ENCODE peak calls at places on chromosomes 13 and 19, in seven cellular contexts. B is MCF 10A, J is A549, G is AG04450, N is natural killer cell, P is left lung, T is endothelial cell. O is an unnamed sample.

GRCh38 chr13:27194895-27195764 is 23.5 kb upstream of the USP12 start:
- DNase-seq in B (peak; percentile 93), J (peak; percentile 88), G (no peak), N (no peak), P (no peak), T (no peak), O (no peak)

GRCh38 chr13:50386527-50387123 is 371.4 kb downstream of the KCNRG start:
- DNase-seq in B (no peak), J (no peak), G (peak; percentile 67), N (no peak), P (no peak), T (no peak), O (no peak)

GRCh38 chr13:111472559-111473460 is 152.4 kb downstream of the TEX29 start:
- DNase-seq in B (no peak), J (no peak), G (no peak), N (no peak), P (no peak), T (no peak), O (no peak)

GRCh38 chr19:13086341-13086740 is 16.3 kb downstream of the LYL1 start:
- DNase-seq in B (no peak), J (no peak), G (no peak), N (no peak), P (no peak), T (no peak), O (no peak)

GRCh38 chr19:29273000-29273691 is 60.2 kb upstream of the UQCRFS1 start:
- DNase-seq in B (no peak), J (peak; percentile 52), G (no peak), N (no peak), P (no peak), T (no peak), O (no peak)

GRCh38 chr13:66660013-66660804 is 569.9 kb downstream of the PCDH9 start:
- DNase-seq in B (peak; percentile 27), J (peak; percentile 61), G (no peak), N (no peak), P (no peak), T (no peak), O (peak; percentile 4)

GRCh38 chr13:46475586-46475991 is 77.4 kb upstream of the LRCH1 start:
- DNase-seq in B (peak; percentile 63), J (no peak), G (no peak), N (no peak), P (no peak), T (no peak), O (no peak)

GRCh38 chr13:49587311-49587847 is 2.0 kb upstream of the RCBTB1 start:
- DNase-seq in B (peak; percentile 43), J (no peak), G (no peak), N (no peak), P (no peak), T (no peak), O (no peak)

GRCh38 chr19:17510220-17510993 is 1.0 kb upstream of the PGLS start:
- DNase-seq in B (peak; percentile 24), J (no peak), G (no peak), N (no peak), P (no peak), T (no peak), O (no peak)

GRCh38 chr13:75299913-75300862 is 181.8 kb downstream of the TBC1D4 start:
- DNase-seq in B (peak; percentile 2), J (no peak), G (no peak), N (no peak), P (no peak), T (no peak), O (no peak)

GRCh38 chr13:29484236-29484635 is 111.3 kb downstream of the SLC7A1 start:
- DNase-seq in B (no peak), J (no peak), G (no peak), N (no peak), P (no peak), T (no peak), O (no peak)

GRCh38 chr19:11971045-11971444 is 6.2 kb downstream of the ZNF763 start:
- DNase-seq in B (no peak), J (no peak), G (no peak), N (no peak), P (no peak), T (no peak), O (no peak)

GRCh38 chr13:97757807-97758206 is 195.7 kb upstream of the IPO5 start:
- DNase-seq in B (no peak), J (no peak), G (no peak), N (no peak), P (no peak), T (no peak), O (no peak)

GRCh38 chr19:4638330-4638729 is 986 bp upstream of the TNFAIP8L1 start:
- DNase-seq in B (no peak), J (no peak), G (no peak), N (no peak), P (no peak), T (peak; percentile 39), O (no peak)

GRCh38 chr19:48616041-48616436 is 1.2 kb upstream of the FAM83E start:
- DNase-seq in B (no peak), J (no peak), G (no peak), N (no peak), P (peak; percentile 81), T (no peak), O (no peak)

GRCh38 chr19:48999481-49000325 is 6.0 kb downstream of the RUVBL2 start:
- DNase-seq in B (peak; percentile 69), J (peak; percentile 85), G (peak; percentile 43), N (peak; percentile 42), P (no peak), T (peak; percentile 83), O (peak; percentile 60)

GRCh38 chr19:44823373-44823698 is 14.4 kb downstream of the BCAM start:
- DNase-seq in B (no peak), J (no peak), G (no peak), N (no peak), P (no peak), T (no peak), O (no peak)

GRCh38 chr19:1171755-1172352 is 2.2 kb downstream of the SBNO2 start:
- DNase-seq in B (no peak), J (no peak), G (no peak), N (no peak), P (peak; percentile 73), T (no peak), O (no peak)

GRCh38 chr13:110336108-110336507 is 29.0 kb downstream of the COL4A2 start:
- DNase-seq in B (no peak), J (no peak), G (no peak), N (no peak), P (no peak), T (no peak), O (no peak)

GRCh38 chr13:108915095-108915633 is 285.8 kb downstream of the MYO16 start:
- DNase-seq in B (peak; percentile 49), J (peak; percentile 49), G (peak; percentile 27), N (no peak), P (no peak), T (no peak), O (peak; percentile 32)

GRCh38 chr13:98525452-98525851 is 51.5 kb downstream of the STK24 start:
- DNase-seq in B (no peak), J (no peak), G (no peak), N (no peak), P (no peak), T (no peak), O (no peak)

GRCh38 chr13:113627136-113627535 is 30.9 kb downstream of the ATP4B start:
- DNase-seq in B (no peak), J (no peak), G (no peak), N (no peak), P (no peak), T (no peak), O (no peak)

GRCh38 chr13:80413611-80414010 is 72.7 kb upstream of the SPRY2 start:
- DNase-seq in B (no peak), J (no peak), G (no peak), N (no peak), P (no peak), T (no peak), O (no peak)

GRCh38 chr13:80408270-80408669 is 67.3 kb upstream of the SPRY2 start:
- DNase-seq in B (no peak), J (peak; percentile 3), G (no peak), N (no peak), P (no peak), T (no peak), O (no peak)
- TF ChIP-seq CTCF in B (no peak), J (no peak), G (no peak), N (no peak), P (no peak), T (no peak), O (no peak)

GRCh38 chr19:16066611-16067104 is 9.6 kb upstream of the TPM4 start:
- DNase-seq in B (peak; percentile 88), J (peak; percentile 79), G (no peak), N (no peak), P (no peak), T (no peak), O (peak; percentile 77)
- TF ChIP-seq CTCF in B (no peak), J (peak; percentile 30), G (peak; percentile 18), N (peak; percentile 34), P (peak; percentile 39), T (no peak), O (peak; percentile 71)

GRCh38 chr13:51935326-51936171 is 73.8 kb downstream of the CCDC70 start:
- DNase-seq in B (peak; percentile 50), J (peak; percentile 29), G (no peak), N (no peak), P (no peak), T (peak; percentile 55), O (no peak)
- TF ChIP-seq CTCF in B (peak; percentile 29), J (peak; percentile 17), G (peak; percentile 27), N (no peak), P (no peak), T (no peak), O (peak; percentile 11)

DNA sequence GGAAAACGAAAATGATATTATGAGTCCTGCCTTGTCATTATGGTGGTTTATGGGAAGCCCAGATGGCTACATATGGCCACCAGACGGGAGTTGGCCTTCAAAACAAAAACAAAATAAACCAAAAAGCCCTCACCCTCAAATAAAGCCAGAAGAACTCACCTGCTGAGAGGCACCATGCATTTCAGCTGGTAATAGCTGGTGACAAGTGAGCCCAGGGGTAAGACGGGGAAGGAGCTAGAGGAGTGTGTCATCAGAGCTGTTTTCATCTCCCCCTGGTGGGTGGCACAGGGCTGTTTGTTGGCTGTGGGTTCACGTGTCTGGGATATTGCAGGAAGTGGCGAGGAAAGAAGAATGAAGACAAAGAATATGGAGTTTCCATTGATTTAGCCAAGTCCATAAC is 152.9 kb downstream of the EFNB2 start:
- DNase-seq in B (no peak), J (no peak), G (no peak), N (no peak), P (no peak), T (no peak), O (no peak)
- TF ChIP-seq CTCF in B (no peak), J (no peak), G (no peak), N (no peak), P (no peak), T (no peak), O (no peak)

GRCh38 chr19:3505598-3506383 is at the start of gene FZR1:
- DNase-seq in B (peak; percentile 99), J (peak; percentile 98), G (peak; percentile 95), N (peak; percentile 99), P (peak; percentile 100), T (peak; percentile 99), O (peak; percentile 100)
- TF ChIP-seq CTCF in B (no peak), J (no peak), G (no peak), N (no peak), P (no peak), T (no peak), O (no peak)

O was measured in GM20000.